ENCODE peak calls at places on chromosomes 3 and 15, in six cellular contexts. I is activated T-cell treated with anti-CD3 and anti-CD28 coated beads, Interleukin-2, amount 50 U/mL, for 72 hours; A is mammary epithelial cell; H is stimulated activated CD8-positive, alpha-beta memory T cell treated with anti-CD3 and anti-CD28 coated beads, Interleukin-7, amount 100 ng/mL, for 4 hours; R is NCI-H1092 treated with DMSO at 0.1 percent for 48 hours; P is stimulated activated CD4-positive, alpha-beta T cell treated with anti-CD3 and anti-CD28 coated beads, Interleukin-15, amount 100 ng/mL, for 1 hour. Z is an unnamed sample.

GRCh38 chr3:42035007-42035406 is 56.1 kb upstream of the TRAK1 start:
- DNase-seq in I (no peak), A (no peak), H (no peak), R (no peak), P (no peak), Z (no peak)

GRCh38 chr3:165188452-165188851 is 7.7 kb downstream of the SLITRK3 start:
- DNase-seq in I (no peak), A (no peak), H (no peak), R (no peak), P (no peak), Z (no peak)

GRCh38 chr3:168828943-168829342 is 733.2 kb upstream of the GOLIM4 start:
- DNase-seq in I (no peak), A (no peak), H (no peak), R (no peak), P (no peak), Z (no peak)

GRCh38 chr15:40852529-40852928 is 8.7 kb downstream of the SPINT1 start:
- DNase-seq in I (no peak), A (no peak), H (no peak), R (no peak), P (no peak), Z (no peak)

GRCh38 chr15:77461486-77461885 is 40.8 kb downstream of the HMG20A start:
- DNase-seq in I (no peak), A (no peak), H (no peak), R (no peak), P (no peak), Z (no peak)

GRCh38 chr15:32003558-32003957 is 26.8 kb upstream of the CHRNA7 start:
- DNase-seq in I (no peak), A (no peak), H (no peak), R (no peak), P (no peak), Z (no peak)

GRCh38 chr15:81908111-81908510 is 137.7 kb downstream of the MEX3B start:
- DNase-seq in I (no peak), A (no peak), H (no peak), R (no peak), P (no peak), Z (no peak)

GRCh38 chr3:52121459-52121795 is 32.8 kb downstream of the POC1A start:
- DNase-seq in I (no peak), A (no peak), H (no peak), R (no peak), P (no peak), Z (no peak)

GRCh38 chr3:3664916-3665315 is 134.3 kb upstream of the LRRN1 start:
- DNase-seq in I (no peak), A (peak; percentile 38), H (no peak), R (no peak), P (no peak), Z (no peak)